ENCODE peak calls at places on chromosome 4, in nine cellular contexts. N is GM04503; I is lower lobe of right lung; Q is A549; Z is skeletal muscle cell; E is EH; C is WTC11; T is activated T-cell treated with anti-CD3 and anti-CD28 coated beads, Interleukin-2, amount 50 U/mL, for 4 hours; F is KG1. H is an unnamed sample.

GRCh38 chr4:128871948-128872347 is 62.4 kb downstream of the JADE1 start:
- DNase-seq in Q (peak; percentile 61), E (peak; percentile 99), N (no peak), T (no peak), F (no peak), I (no peak), Z (peak; percentile 65), C (no peak), H (no peak)

GRCh38 chr4:113919611-113920010 is 59.8 kb downstream of the ARSJ start:
- DNase-seq in Q (no peak), E (peak; percentile 43), F (no peak), T (no peak), Z (no peak), I (no peak), N (no peak), C (no peak), H (no peak)

GRCh38 chr4:153466637-153467153 is 535 bp downstream of the TMEM131L start:
- DNase-seq in N (no peak), Q (no peak), Z (no peak), I (no peak), F (no peak), T (no peak), E (no peak), C (no peak), H (no peak)

GRCh38 chr4:189049682-189050081 is 891.0 kb upstream of the FRG1 start:
- DNase-seq in F (no peak), T (no peak), C (no peak), N (no peak), Z (no peak), E (no peak), I (no peak), Q (no peak), H (no peak)

GRCh38 chr4:8725071-8725841 is 132.7 kb downstream of the CPZ start:
- DNase-seq in Z (no peak), F (no peak), T (no peak), C (no peak), N (no peak), Q (no peak), E (no peak), I (peak; percentile 32), H (peak; percentile 17)

GRCh38 chr4:66855956-66856355 is 689.3 kb downstream of the CENPC start:
- DNase-seq in I (no peak), Z (no peak), E (peak; percentile 29), N (no peak), F (no peak), T (no peak), Q (no peak), C (no peak), H (no peak)

GRCh38 chr4:62670509-62670908 is 1470.4 kb downstream of the ADGRL3 start:
- DNase-seq in F (no peak), C (no peak), Z (peak; percentile 17), Q (no peak), E (no peak), N (no peak), I (no peak), T (no peak), H (no peak)

GRCh38 chr4:185656467-185656890 is 121.2 kb upstream of the PDLIM3 start:
- DNase-seq in Z (peak; percentile 28), N (no peak), I (no peak), E (peak; percentile 45), F (no peak), Q (no peak), T (no peak), C (peak; percentile 47), H (no peak)

GRCh38 chr4:94304365-94304971 is 38.2 kb downstream of the HPGDS start:
- DNase-seq in I (no peak), N (no peak), E (peak; percentile 47), C (no peak), Z (no peak), F (no peak), Q (peak; percentile 38), T (no peak), H (no peak)

GRCh38 chr4:181896609-181897008 is 346.6 kb upstream of the TENM3 start:
- DNase-seq in E (no peak), I (no peak), Z (no peak), Q (no peak), F (no peak), N (no peak), T (no peak), C (no peak), H (no peak)

GRCh38 chr4:143023519-143023918 is 161.2 kb upstream of the USP38 start:
- DNase-seq in F (no peak), Z (no peak), I (no peak), Q (no peak), C (no peak), E (no peak), T (no peak), N (no peak), H (no peak)

H was measured in activated CD4-positive, CD25-positive, alpha-beta regulatory T cell treated with anti-CD3 and anti-CD28 coated beads, Interleukin-2, amount 50 U/mL, for 72 hours.